ENCODE peak calls at places on chromosomes 16 and 17, in six cellular contexts. L is CD4-positive, alpha-beta T cell; K is CD8-positive, alpha-beta memory T cell; R is NCI-H510A treated with DMSO at 0.1 percent for 48 hours; M is left ventricle myocardium inferior; Y is kidney. G is an unnamed sample.
A peak's percentile ranks its signal among the peaks of the same experiment; 100 is the strongest.

GRCh38 chr16:12539185-12539929 is 264.3 kb downstream of the CPPED1 start:
- DNase-seq in M (no peak), Y (no peak), R (no peak), K (no peak), L (no peak), G (no peak)

GRCh38 chr17:79720705-79721295 is 9.9 kb upstream of the ENPP7 start:
- DNase-seq in M (no peak), Y (no peak), R (no peak), L (no peak), K (no peak), G (no peak)

GRCh38 chr17:80512233-80512632 is 32.4 kb upstream of the RPTOR start:
- DNase-seq in M (no peak), K (no peak), L (no peak), R (no peak), Y (no peak), G (no peak)

GRCh38 chr16:51151435-51151950 is 423 bp upstream of the SALL1 start:
- DNase-seq in L (no peak), M (no peak), K (no peak), R (peak; percentile 72), Y (peak; percentile 94), G (no peak)

GRCh38 chr16:70476272-70477020 is 22.1 kb downstream of the FCSK start:
- DNase-seq in Y (peak; percentile 75), L (no peak), K (no peak), R (no peak), M (no peak), G (no peak)

GRCh38 chr16:27195941-27196595 is 7.3 kb upstream of the KDM8 start:
- DNase-seq in R (no peak), K (peak; percentile 71), L (peak; percentile 38), Y (no peak), M (no peak), G (no peak)

GRCh38 chr17:7445011-7445927 is at the start of gene CHRNB1:
- DNase-seq in L (peak; percentile 24), K (no peak), Y (peak; percentile 93), M (peak; percentile 88), R (peak; percentile 78), G (peak; percentile 92)

GRCh38 chr16:54402270-54402669 is 115.7 kb upstream of the IRX3 start:
- DNase-seq in Y (no peak), M (peak; percentile 67), L (no peak), R (no peak), K (no peak), G (no peak)

GRCh38 chr17:56913000-56913866 is 616 bp downstream of the TRIM25 start:
- DNase-seq in Y (peak; percentile 79), M (no peak), R (peak; percentile 29), K (no peak), L (no peak), G (no peak)

GRCh38 chr17:3796110-3796821 is 4.7 kb downstream of the ITGAE start:
- DNase-seq in L (peak; percentile 31), Y (no peak), K (peak; percentile 98), R (no peak), M (no peak), G (peak; percentile 86)

GRCh38 chr17:7632492-7632894 is 2.6 kb downstream of the SHBG start:
- DNase-seq in R (peak; percentile 9), Y (no peak), K (no peak), L (no peak), M (no peak), G (no peak)

GRCh38 chr16:15899538-15900100 is 11.2 kb upstream of the CEP20 start:
- DNase-seq in K (no peak), L (no peak), Y (peak; percentile 75), R (peak; percentile 66), M (no peak), G (no peak)

GRCh38 chr17:51508048-51508447 is 247.7 kb downstream of the UTP18 start:
- DNase-seq in L (no peak), R (peak; percentile 77), K (no peak), Y (no peak), M (no peak), G (no peak)

GRCh38 chr16:50271148-50272041 is 5.0 kb downstream of the ADCY7 start:
- DNase-seq in R (no peak), Y (peak; percentile 51), K (peak; percentile 22), M (no peak), L (no peak), G (peak; percentile 76)

GRCh38 chr16:65888201-65888600 is 478.3 kb upstream of the CDH5 start:
- DNase-seq in M (no peak), L (no peak), Y (no peak), K (no peak), R (no peak), G (no peak)

GRCh38 chr17:73696251-73696650 is 52.0 kb upstream of the SDK2 start:
- DNase-seq in M (no peak), R (no peak), L (no peak), K (no peak), Y (no peak), G (no peak)

GRCh38 chr16:21101631-21102420 is 48.8 kb downstream of the DNAH3 start:
- DNase-seq in L (no peak), M (peak; percentile 21), R (no peak), K (no peak), Y (no peak), G (no peak)

GRCh38 chr17:37516131-37516561 is 26.5 kb downstream of the DUSP14 start:
- DNase-seq in L (no peak), K (no peak), Y (no peak), M (no peak), R (no peak), G (no peak)

GRCh38 chr16:48014349-48015135 is 141.3 kb downstream of the ABCC12 start:
- DNase-seq in K (no peak), R (no peak), M (no peak), L (no peak), Y (no peak), G (no peak)

GRCh38 chr17:79960788-79961522 is 74.7 kb downstream of the TBC1D16 start:
- DNase-seq in K (no peak), R (no peak), L (no peak), Y (no peak), M (no peak), G (no peak)

GRCh38 chr17:75915268-75915667 is 10.6 kb upstream of the MRPL38 start:
- DNase-seq in L (no peak), Y (no peak), K (no peak), M (no peak), R (no peak), G (no peak)

GRCh38 chr17:64009571-64010402 is 10.6 kb downstream of the ICAM2 start:
- DNase-seq in M (no peak), K (no peak), Y (no peak), R (no peak), L (no peak), G (no peak)

GRCh38 chr16:49615606-49616005 is 240.3 kb downstream of the ZNF423 start:
- DNase-seq in L (no peak), R (no peak), Y (no peak), M (no peak), K (no peak), G (peak; percentile 56)

GRCh38 chr17:1972429-1973160 is 52.5 kb downstream of the RTN4RL1 start:
- DNase-seq in K (no peak), M (peak; percentile 27), L (no peak), R (no peak), Y (peak; percentile 90), G (no peak)

GRCh38 chr17:29603109-29603674 is 10.3 kb downstream of the ANKRD13B start:
- DNase-seq in R (no peak), M (peak; percentile 16), L (no peak), K (no peak), Y (peak; percentile 12), G (no peak)

GRCh38 chr16:18932243-18932997 is 6.2 kb upstream of the SMG1 start:
- DNase-seq in Y (no peak), L (no peak), K (no peak), R (no peak), M (no peak), G (no peak)

GRCh38 chr17:83062011-83062817 is 17.2 kb upstream of the METRNL start:
- DNase-seq in M (no peak), Y (peak; percentile 71), L (no peak), R (no peak), K (peak; percentile 25), G (peak; percentile 72)

GRCh38 chr16:35249051-35249450 is 1789.6 kb downstream of the TP53TG3F start:
- DNase-seq in L (no peak), K (no peak), Y (no peak), R (no peak), M (no peak), G (no peak)

GRCh38 chr17:38464723-38465419 is 36.6 kb downstream of the ARHGAP23 start:
- DNase-seq in Y (peak; percentile 94), M (peak; percentile 84), K (no peak), R (peak; percentile 45), L (no peak), G (peak; percentile 86)